ENCODE peak calls at places on chromosomes 7 and 10, in five cellular contexts. G is fibroblast of lung, O is H7, H is GM23248, K is suprapubic skin. T is an unnamed sample.

GRCh38 chr10:133241501-133242205 is 4.0 kb downstream of the VENTX start:
- DNase-seq in O (no peak), K (no peak), H (no peak), G (no peak), T (no peak)

GRCh38 chr7:2105280-2105679 is 127.5 kb downstream of the MAD1L1 start:
- DNase-seq in K (no peak), O (no peak), H (no peak), G (no peak), T (no peak)

GRCh38 chr7:105581066-105581811 is at the start of gene EFCAB10:
- DNase-seq in O (peak; percentile 96), G (peak; percentile 53), H (peak; percentile 60), K (no peak), T (peak; percentile 23)

GRCh38 chr7:28988818-28989595 is 30.9 kb upstream of the TRIL start:
- DNase-seq in O (no peak), H (peak; percentile 97), K (peak; percentile 83), G (peak; percentile 96), T (no peak)

GRCh38 chr7:91089382-91089963 is 174.8 kb upstream of the FZD1 start:
- DNase-seq in O (no peak), K (no peak), G (peak; percentile 70), H (peak; percentile 71), T (no peak)

GRCh38 chr7:97982647-97983046 is 7.3 kb downstream of the OCM2 start:
- DNase-seq in O (no peak), K (no peak), G (no peak), H (no peak), T (no peak)

GRCh38 chr10:13945760-13946460 is 359.1 kb downstream of the PRPF18 start:
- DNase-seq in G (peak; percentile 89), H (no peak), K (no peak), O (no peak), T (no peak)

GRCh38 chr10:19869370-19869769 is 53.1 kb downstream of the PLXDC2 start:
- DNase-seq in G (no peak), K (no peak), H (no peak), O (no peak), T (no peak)

GRCh38 chr7:101915000-101915399 is 97.6 kb downstream of the CUX1 start:
- DNase-seq in H (no peak), G (no peak), O (no peak), K (peak; percentile 68), T (no peak)

GRCh38 chr7:100623951-100624824 is 11.8 kb downstream of the MOSPD3 start:
- DNase-seq in H (no peak), G (no peak), K (no peak), O (no peak), T (no peak)

GRCh38 chr7:150330211-150330885 is 7.0 kb upstream of the ACTR3C start:
- DNase-seq in G (no peak), K (no peak), H (no peak), O (peak; percentile 54), T (no peak)

GRCh38 chr10:11113156-11113555 is 95.5 kb downstream of the CELF2 start:
- DNase-seq in O (no peak), G (no peak), H (no peak), K (no peak), T (peak; percentile 11)

GRCh38 chr7:101099969-101100781 is 14.9 kb downstream of the TRIM56 start:
- DNase-seq in O (peak; percentile 90), G (peak; percentile 99), K (peak; percentile 96), H (peak; percentile 99), T (no peak)

GRCh38 chr7:27704407-27705199 is 35.4 kb upstream of the TAX1BP1 start:
- DNase-seq in K (no peak), O (no peak), H (no peak), G (no peak), T (no peak)

GRCh38 chr7:27235387-27236052 is 7.1 kb upstream of the EVX1 start:
- DNase-seq in G (no peak), O (peak; percentile 92), H (peak; percentile 59), K (no peak), T (no peak)

GRCh38 chr10:114068054-114068707 is 24.5 kb downstream of the ADRB1 start:
- DNase-seq in G (no peak), O (no peak), K (no peak), H (peak; percentile 27), T (no peak)

GRCh38 chr7:121307021-121307575 is 21.7 kb upstream of the WNT16 start:
- DNase-seq in K (no peak), O (no peak), G (no peak), H (no peak), T (no peak)

GRCh38 chr7:55073051-55073511 is 54.3 kb downstream of the EGFR start:
- DNase-seq in O (no peak), H (peak; percentile 62), G (peak; percentile 42), K (no peak), T (no peak)

GRCh38 chr10:13684813-13685511 is 98.2 kb downstream of the PRPF18 start:
- DNase-seq in O (no peak), H (peak; percentile 33), K (no peak), G (peak; percentile 67), T (no peak)

GRCh38 chr7:132551928-132552327 is 24.3 kb downstream of the PLXNA4 start:
- DNase-seq in K (no peak), O (no peak), G (no peak), H (no peak), T (no peak)

GRCh38 chr10:672139-672538 is 17.3 kb downstream of the DIP2C start:
- DNase-seq in H (no peak), K (no peak), O (no peak), G (no peak), T (no peak)

GRCh38 chr10:125698599-125698998 is 15.6 kb upstream of the TEX36 start:
- DNase-seq in G (no peak), O (no peak), H (peak; percentile 28), K (no peak), T (no peak)

GRCh38 chr7:140127360-140128127 is 49.2 kb downstream of the KDM7A start:
- DNase-seq in K (no peak), O (no peak), G (no peak), H (no peak), T (no peak)

GRCh38 chr7:71900556-71900955 is 511.6 kb downstream of the CALN1 start:
- DNase-seq in O (no peak), G (no peak), K (no peak), H (no peak), T (no peak)

GRCh38 chr10:96275685-96276418 is 4.5 kb upstream of the BLNK start:
- DNase-seq in G (no peak), H (no peak), O (no peak), K (no peak), T (no peak)

GRCh38 chr7:78673272-78673671 is 780.2 kb downstream of the MAGI2 start:
- DNase-seq in H (no peak), O (no peak), K (no peak), G (no peak), T (no peak)

GRCh38 chr10:34113504-34114225 is 701.4 kb downstream of the PARD3 start:
- DNase-seq in H (no peak), K (no peak), G (no peak), O (peak; percentile 75), T (no peak)

GRCh38 chr10:35959103-35959740 is 317.1 kb upstream of the FZD8 start:
- DNase-seq in K (no peak), G (no peak), O (no peak), H (no peak), T (no peak)

GRCh38 chr7:157955383-157955999 is 618.7 kb downstream of the DNAJB6 start:
- DNase-seq in G (no peak), K (no peak), O (peak; percentile 66), H (no peak), T (no peak)

DNA sequence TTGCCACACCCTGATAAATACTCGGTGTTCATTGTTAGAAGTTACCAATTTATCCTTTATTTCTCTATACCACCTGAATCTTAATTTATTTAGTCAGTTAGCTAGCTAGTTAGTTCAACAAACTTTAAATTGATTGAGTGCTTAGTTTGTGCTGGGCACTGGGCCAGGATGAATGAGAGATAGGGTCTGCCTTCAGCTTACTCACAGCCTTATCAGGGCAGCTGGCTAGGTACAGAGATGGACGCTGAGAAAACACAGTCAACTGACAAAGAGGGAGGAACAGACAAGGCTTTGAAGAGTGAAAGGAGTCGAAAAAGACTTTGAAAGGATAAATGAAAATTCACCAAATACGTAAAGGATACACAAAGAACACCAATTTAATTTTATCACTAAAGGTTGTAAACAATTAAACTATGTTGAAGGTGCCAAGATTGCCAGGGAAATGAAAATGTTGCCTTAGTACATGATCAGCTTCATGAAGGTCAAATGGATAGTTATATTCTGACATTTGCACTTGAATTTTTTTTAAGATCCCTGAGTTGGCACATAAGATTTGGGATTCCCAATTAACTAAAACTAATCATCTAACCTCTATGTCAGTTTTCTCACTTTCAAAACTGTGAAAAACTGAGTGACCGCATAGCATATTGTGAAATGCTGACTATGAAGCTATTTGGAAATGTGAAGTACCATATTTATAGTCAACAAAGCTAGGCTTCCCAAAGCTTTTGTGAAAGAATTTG is 2.1 kb downstream of the CAV2 start:
- DNase-seq in G (peak; percentile 40), K (no peak), H (peak; percentile 31), O (no peak), T (no peak)
- H3K4me3 ChIP-seq in G (peak overlapping the region; percentile 84), K (peak overlapping the region; percentile 89), H (peak overlapping the region; percentile 88), O (no peak overlapping the region), T (no peak overlapping the region)

GRCh38 chr7:594212-594913 is 74.7 kb upstream of the PDGFA start:
- DNase-seq in G (no peak), H (no peak), O (no peak), K (no peak), T (no peak)
- H3K4me3 ChIP-seq in G (no peak overlapping the region), H (no peak overlapping the region), O (no peak overlapping the region), K (no peak overlapping the region), T (no peak overlapping the region)

DNA sequence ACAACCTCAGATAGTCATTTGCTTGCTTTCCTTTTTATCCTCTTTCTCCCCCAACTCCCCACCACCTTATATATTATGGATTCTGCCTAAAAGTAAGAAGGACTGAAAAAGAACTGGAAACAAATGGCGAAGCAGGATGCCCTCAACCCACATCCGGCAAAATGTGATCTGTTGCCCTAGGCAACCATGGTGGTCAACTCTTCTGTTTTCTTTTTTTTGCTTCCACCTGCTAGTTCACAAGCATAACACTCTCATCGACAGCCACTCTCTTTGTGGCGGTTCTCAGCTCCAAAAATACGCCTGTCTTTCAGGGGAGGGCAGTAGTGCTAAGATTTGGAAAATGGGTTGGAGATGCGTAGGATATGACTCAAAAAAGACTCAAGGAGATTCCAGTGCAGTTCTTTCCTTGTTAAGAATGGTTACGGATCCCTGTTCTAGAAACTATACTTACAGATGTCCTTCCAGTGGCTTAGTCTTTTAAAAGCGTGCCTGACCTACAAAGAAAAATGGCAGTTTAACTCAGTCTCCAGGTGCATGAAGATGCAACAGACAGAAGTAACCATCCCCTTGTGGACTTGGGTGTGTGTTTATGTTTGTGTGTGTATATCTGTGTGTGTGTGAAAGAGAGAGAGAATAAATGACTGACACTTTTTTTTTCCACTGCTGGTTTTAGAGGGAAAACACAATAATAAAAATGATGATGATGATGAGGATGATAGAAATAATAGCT is 10.7 kb downstream of the APBB1IP start:
- DNase-seq in K (no peak), O (no peak), H (no peak), G (no peak), T (peak; percentile 67)
- H3K4me3 ChIP-seq in K (no peak overlapping the region), O (no peak overlapping the region), H (no peak overlapping the region), G (no peak overlapping the region), T (peak overlapping the region; percentile 11)

GRCh38 chr10:27625452-27626345 is 119.9 kb downstream of the MKX start:
- DNase-seq in O (peak; percentile 33), G (no peak), H (peak; percentile 47), K (no peak), T (no peak)
- H3K4me3 ChIP-seq in O (peak overlapping the region; percentile 25), G (no peak overlapping the region), H (no peak overlapping the region), K (no peak overlapping the region), T (no peak overlapping the region)

GRCh38 chr10:124298891-124299290 is 119.8 kb downstream of the OAT start:
- DNase-seq in G (no peak), H (no peak), K (peak; percentile 34), O (no peak), T (no peak)
- H3K4me3 ChIP-seq in G (no peak overlapping the region), H (no peak overlapping the region), K (no peak overlapping the region), O (no peak overlapping the region), T (no peak overlapping the region)

T was measured in effector memory CD4-positive, alpha-beta T cell.